ENCODE peak calls at places on chromosomes 5 and 9, in seven cellular contexts. One of them, this sample, is unnamed.

GRCh38 chr9:107190031-107190935 is 92.8 kb upstream of the RAD23B start:
- DNase-seq in myocyte: no peak
- DNase-seq in activated T-helper 1 cell treated with Interleukin-2 at 50 U/mL for 16 hours: no peak
- DNase-seq in stromal cell of bone marrow: peak; percentile 28
- DNase-seq in GM23248: peak; percentile 80
- DNase-seq in NCI-H1092 treated with DMSO at 0.1 percent for 48 hours: peak; percentile 2
- DNase-seq in GM12865: no peak
- DNase-seq in this sample: no peak

GRCh38 chr5:181221105-181221791 is 1.8 kb upstream of the TRIM41 start:
- DNase-seq in GM12865: no peak
- DNase-seq in activated T-helper 1 cell treated with Interleukin-2 at 50 U/mL for 16 hours: no peak
- DNase-seq in NCI-H1092 treated with DMSO at 0.1 percent for 48 hours: no peak
- DNase-seq in GM23248: no peak
- DNase-seq in stromal cell of bone marrow: no peak
- DNase-seq in myocyte: no peak
- DNase-seq in this sample: peak; percentile 68

GRCh38 chr5:40578501-40579451 is 100.9 kb upstream of the PTGER4 start:
- DNase-seq in NCI-H1092 treated with DMSO at 0.1 percent for 48 hours: no peak
- DNase-seq in stromal cell of bone marrow: no peak
- DNase-seq in GM12865: peak; percentile 78
- DNase-seq in activated T-helper 1 cell treated with Interleukin-2 at 50 U/mL for 16 hours: no peak
- DNase-seq in GM23248: peak; percentile 25
- DNase-seq in myocyte: no peak
- DNase-seq in this sample: no peak

GRCh38 chr5:27020965-27021364 is 17.4 kb downstream of the CDH9 start:
- DNase-seq in GM23248: peak; percentile 20
- DNase-seq in myocyte: peak; percentile 69
- DNase-seq in activated T-helper 1 cell treated with Interleukin-2 at 50 U/mL for 16 hours: no peak
- DNase-seq in GM12865: no peak
- DNase-seq in NCI-H1092 treated with DMSO at 0.1 percent for 48 hours: peak; percentile 58
- DNase-seq in stromal cell of bone marrow: peak; percentile 14
- DNase-seq in this sample: no peak

GRCh38 chr5:53031695-53032096 is 42.5 kb downstream of the ITGA2 start:
- DNase-seq in stromal cell of bone marrow: peak; percentile 57
- DNase-seq in GM23248: peak; percentile 73
- DNase-seq in activated T-helper 1 cell treated with Interleukin-2 at 50 U/mL for 16 hours: no peak
- DNase-seq in GM12865: no peak
- DNase-seq in myocyte: peak; percentile 7
- DNase-seq in NCI-H1092 treated with DMSO at 0.1 percent for 48 hours: no peak
- DNase-seq in this sample: no peak

GRCh38 chr9:129457325-129457779 is 163.5 kb downstream of the C9orf50 start:
- DNase-seq in NCI-H1092 treated with DMSO at 0.1 percent for 48 hours: no peak
- DNase-seq in myocyte: no peak
- DNase-seq in activated T-helper 1 cell treated with Interleukin-2 at 50 U/mL for 16 hours: no peak
- DNase-seq in GM23248: no peak
- DNase-seq in GM12865: no peak
- DNase-seq in stromal cell of bone marrow: no peak
- DNase-seq in this sample: no peak

GRCh38 chr5:77893225-77893860 is 117.2 kb upstream of the TBCA start:
- DNase-seq in GM23248: peak; percentile 97
- DNase-seq in GM12865: no peak
- DNase-seq in myocyte: peak; percentile 83
- DNase-seq in stromal cell of bone marrow: peak; percentile 98
- DNase-seq in activated T-helper 1 cell treated with Interleukin-2 at 50 U/mL for 16 hours: no peak
- DNase-seq in NCI-H1092 treated with DMSO at 0.1 percent for 48 hours: no peak
- DNase-seq in this sample: no peak

GRCh38 chr5:142698447-142698846 is 12.6 kb upstream of the FGF1 start:
- DNase-seq in stromal cell of bone marrow: no peak
- DNase-seq in GM23248: no peak
- DNase-seq in myocyte: peak; percentile 21
- DNase-seq in activated T-helper 1 cell treated with Interleukin-2 at 50 U/mL for 16 hours: no peak
- DNase-seq in GM12865: no peak
- DNase-seq in NCI-H1092 treated with DMSO at 0.1 percent for 48 hours: no peak
- DNase-seq in this sample: no peak

GRCh38 chr5:64594601-64595518 is 89.0 kb downstream of the RGS7BP start:
- DNase-seq in GM12865: peak; percentile 13
- DNase-seq in stromal cell of bone marrow: no peak
- DNase-seq in myocyte: no peak
- DNase-seq in NCI-H1092 treated with DMSO at 0.1 percent for 48 hours: no peak
- DNase-seq in activated T-helper 1 cell treated with Interleukin-2 at 50 U/mL for 16 hours: no peak
- DNase-seq in GM23248: no peak
- DNase-seq in this sample: no peak

GRCh38 chr9:69153707-69154521 is 20.2 kb upstream of the TJP2 start:
- DNase-seq in GM23248: no peak
- DNase-seq in myocyte: no peak
- DNase-seq in activated T-helper 1 cell treated with Interleukin-2 at 50 U/mL for 16 hours: no peak
- DNase-seq in GM12865: no peak
- DNase-seq in NCI-H1092 treated with DMSO at 0.1 percent for 48 hours: no peak
- DNase-seq in stromal cell of bone marrow: no peak
- DNase-seq in this sample: no peak

GRCh38 chr9:133679056-133679455 is 42.9 kb downstream of the DBH start:
- DNase-seq in NCI-H1092 treated with DMSO at 0.1 percent for 48 hours: no peak
- DNase-seq in GM12865: no peak
- DNase-seq in stromal cell of bone marrow: no peak
- DNase-seq in GM23248: no peak
- DNase-seq in myocyte: no peak
- DNase-seq in activated T-helper 1 cell treated with Interleukin-2 at 50 U/mL for 16 hours: no peak
- DNase-seq in this sample: no peak

GRCh38 chr5:43001748-43002147 is 38.4 kb downstream of the ANXA2R start:
- DNase-seq in GM12865: no peak
- DNase-seq in NCI-H1092 treated with DMSO at 0.1 percent for 48 hours: no peak
- DNase-seq in GM23248: no peak
- DNase-seq in activated T-helper 1 cell treated with Interleukin-2 at 50 U/mL for 16 hours: no peak
- DNase-seq in stromal cell of bone marrow: no peak
- DNase-seq in myocyte: no peak
- DNase-seq in this sample: no peak

This sample was measured in effector memory CD8-positive, alpha-beta T cell.